ENCODE peak calls at places on chromosomes 4 and X, in eight cellular contexts. C is lower lobe of right lung, D is adrenal gland, B is right atrium auricular region, K is kidney epithelial cell, Q is foreskin fibroblast, P is cardiac muscle cell, Y is IMR-90. W is an unnamed sample.
A peak's percentile ranks its signal among the peaks of the same experiment; 100 is the strongest.

GRCh38 chrX:13647709-13648212 is 5.2 kb upstream of the TCEANC start:
- DNase-seq in C (peak; percentile 69), D (peak; percentile 88), B (peak; percentile 82), K (no peak), Q (peak; percentile 49), P (peak; percentile 51), Y (peak; percentile 89), W (no peak)

GRCh38 chr4:155787113-155787710 is 28.4 kb downstream of the GUCY1B1 start:
- DNase-seq in C (no peak), D (no peak), B (no peak), K (no peak), Q (peak; percentile 30), P (peak; percentile 67), Y (peak; percentile 70), W (no peak)

GRCh38 chrX:153400146-153401132 is 711 bp downstream of the PNMA6E start:
- DNase-seq in C (peak; percentile 64), D (peak; percentile 54), B (no peak), K (no peak), Q (no peak), P (peak; percentile 52), Y (no peak), W (no peak)

GRCh38 chr4:109051054-109051453 is 251.4 kb downstream of the COL25A1 start:
- DNase-seq in C (no peak), D (no peak), B (no peak), K (no peak), Q (no peak), P (no peak), Y (no peak), W (no peak)

GRCh38 chr4:64271601-64272081 is 137.6 kb downstream of the TECRL start:
- DNase-seq in C (no peak), D (no peak), B (peak; percentile 64), K (no peak), Q (no peak), P (peak; percentile 44), Y (no peak), W (no peak)

GRCh38 chr4:136651278-136651667 is 881.0 kb downstream of the PCDH18 start:
- DNase-seq in C (no peak), D (no peak), B (no peak), K (peak; percentile 10), Q (no peak), P (no peak), Y (peak; percentile 34), W (no peak)

GRCh38 chr4:8238061-8238511 is 31.5 kb upstream of the HTRA3 start:
- DNase-seq in C (peak; percentile 53), D (no peak), B (no peak), K (no peak), Q (no peak), P (no peak), Y (no peak), W (no peak)

GRCh38 chr4:575281-576141 is 584 bp downstream of the TMEM271 start:
- DNase-seq in C (no peak), D (no peak), B (no peak), K (peak; percentile 23), Q (peak; percentile 45), P (peak; percentile 92), Y (peak; percentile 44), W (no peak)

GRCh38 chr4:4990857-4991540 is 28.3 kb downstream of the CYTL1 start:
- DNase-seq in C (no peak), D (peak; percentile 92), B (peak; percentile 91), K (peak; percentile 1), Q (peak; percentile 82), P (peak; percentile 20), Y (peak; percentile 62), W (peak; percentile 12)

GRCh38 chrX:109839694-109840358 is 106.8 kb upstream of the ACSL4 start:
- DNase-seq in C (no peak), D (peak; percentile 18), B (no peak), K (no peak), Q (no peak), P (no peak), Y (no peak), W (no peak)

GRCh38 chr4:138943893-138944292 is 71.7 kb upstream of the NOCT start:
- DNase-seq in C (no peak), D (no peak), B (no peak), K (no peak), Q (no peak), P (no peak), Y (no peak), W (no peak)

GRCh38 chrX:22534643-22535042 is 261.9 kb downstream of the CBLL2 start:
- DNase-seq in C (no peak), D (no peak), B (no peak), K (no peak), Q (peak; percentile 54), P (no peak), Y (peak; percentile 85), W (peak; percentile 44)

GRCh38 chrX:2863646-2864045 is 34.9 kb downstream of the GYG2 start:
- DNase-seq in C (no peak), D (no peak), B (peak; percentile 26), K (no peak), Q (no peak), P (peak; percentile 55), Y (peak; percentile 39), W (peak; percentile 7)

GRCh38 chr4:113446019-113446418 is 315.5 kb downstream of the CAMK2D start:
- DNase-seq in C (no peak), D (no peak), B (no peak), K (no peak), Q (peak; percentile 74), P (no peak), Y (peak; percentile 92), W (no peak)

GRCh38 chr4:1795304-1796195 is 2.5 kb downstream of the FGFR3 start:
- DNase-seq in C (no peak), D (no peak), B (no peak), K (no peak), Q (no peak), P (no peak), Y (no peak), W (no peak)

GRCh38 chr4:150119492-150119891 is 41.2 kb downstream of the DCLK2 start:
- DNase-seq in C (no peak), D (no peak), B (no peak), K (no peak), Q (no peak), P (no peak), Y (peak; percentile 57), W (no peak)

GRCh38 chr4:115126487-115126886 is 13.1 kb upstream of the NDST4 start:
- DNase-seq in C (no peak), D (no peak), B (no peak), K (no peak), Q (no peak), P (peak; percentile 39), Y (no peak), W (no peak)

GRCh38 chrX:70033348-70033747 is 16.4 kb downstream of the AWAT2 start:
- DNase-seq in C (no peak), D (no peak), B (no peak), K (no peak), Q (no peak), P (peak; percentile 41), Y (peak; percentile 21), W (no peak)
- TF ChIP-seq CTCF in C (peak; percentile 37), D (no peak), B (peak; percentile 60), K (peak; percentile 54), Q (peak; percentile 36), P (peak; percentile 59), Y (peak; percentile 58), W (peak; percentile 56)

DNA sequence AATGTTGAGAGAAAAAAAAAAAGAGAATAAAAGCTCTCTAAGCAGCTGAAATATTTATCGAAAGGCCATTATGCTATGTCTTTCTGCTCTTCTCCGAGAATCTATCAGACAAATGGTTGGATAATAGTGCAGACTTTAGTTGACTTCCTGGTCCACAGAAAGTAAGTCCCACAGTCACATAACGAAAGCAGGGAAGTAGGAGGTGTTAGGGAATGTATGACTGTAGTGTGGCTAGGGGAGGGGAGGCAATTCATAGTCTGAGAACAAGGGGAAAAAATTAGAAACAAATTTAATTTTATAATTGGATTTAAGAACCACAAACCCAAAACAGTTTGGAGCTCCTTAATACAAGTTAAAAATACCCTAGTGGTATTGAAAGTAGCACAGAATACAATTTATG is 79.7 kb upstream of the VEGFC start:
- DNase-seq in C (no peak), D (no peak), B (no peak), K (no peak), Q (no peak), P (no peak), Y (peak; percentile 17), W (no peak)
- H3K4me3 ChIP-seq in C (no peak overlapping the region), D (no peak overlapping the region), B (no peak overlapping the region), K (no peak overlapping the region), Q (no peak overlapping the region), P (no peak overlapping the region), Y (no peak overlapping the region), W (no peak overlapping the region)

GRCh38 chr4:32631824-32632223 is 1911.7 kb downstream of the PCDH7 start:
- DNase-seq in C (no peak), D (no peak), B (no peak), K (no peak), Q (no peak), P (no peak), Y (no peak), W (no peak)
- TF ChIP-seq CTCF in C (no peak), D (no peak), B (no peak), K (no peak), Q (no peak), P (no peak), Y (no peak), W (no peak)

GRCh38 chrX:84188320-84188834 is 378 bp upstream of the RPS6KA6 start:
- DNase-seq in C (peak; percentile 60), D (peak; percentile 43), B (no peak), K (peak; percentile 14), Q (peak; percentile 25), P (peak; percentile 78), Y (peak; percentile 64), W (no peak)
- H3K4me3 ChIP-seq in C (peak overlapping the region; percentile 58), D (no peak overlapping the region), B (peak overlapping the region; percentile 56), K (peak overlapping the region; percentile 54), Q (peak overlapping the region; percentile 66), P (peak overlapping the region; percentile 89), Y (peak overlapping the region; percentile 68), W (peak overlapping the region; percentile 61)

GRCh38 chrX:18885317-18886004 is 98.5 kb downstream of the PHKA2 start:
- DNase-seq in C (no peak), D (peak; percentile 59), B (no peak), K (no peak), Q (no peak), P (no peak), Y (peak; percentile 7), W (no peak)
- TF ChIP-seq CTCF in C (no peak), D (peak; percentile 7), B (no peak), K (no peak), Q (no peak), P (no peak), Y (no peak), W (no peak)

W was measured in AG04449.